ENCODE peak calls at places on chromosomes 6 and 20, in six cellular contexts. B is sigmoid colon, F is GM23338, X is spleen, Q is heart right ventricle, K is A673. Z is an unnamed sample. For H3K4me1 and H3K36me3, the result is how much of the 10 kb centered on the place peaks cover.

GRCh38 chr6:90158945-90159344 is 137.7 kb downstream of the BACH2 start:
- DNase-seq in K (peak), Q (no peak), B (no peak), X (no peak), F (no peak), Z (no peak)

GRCh38 chr20:64049060-64049886 is at the start of gene SOX18:
- DNase-seq in F (peak), Q (peak), X (peak), B (no peak), K (peak), Z (peak)

GRCh38 chr6:144883915-144884314 is 598.8 kb downstream of the UTRN start:
- DNase-seq in X (no peak), Q (no peak), F (no peak), K (no peak), B (no peak), Z (no peak)

GRCh38 chr20:38109657-38110524 is 55.2 kb downstream of the TGM2 start:
- DNase-seq in K (no peak), B (peak), F (no peak), Q (peak), X (no peak), Z (no peak)

GRCh38 chr20:24164360-24164759 is 175.8 kb upstream of the GGTLC1 start:
- DNase-seq in X (no peak), B (no peak), Q (no peak), F (peak), K (peak), Z (no peak)

GRCh38 chr20:2124632-2125131 is 23.1 kb downstream of the STK35 start:
- DNase-seq in F (no peak), X (peak), K (no peak), B (no peak), Q (peak), Z (no peak)

GRCh38 chr6:10951675-10952282 is 64.9 kb downstream of the SYCP2L start:
- DNase-seq in X (no peak), K (peak), Q (no peak), B (no peak), F (peak), Z (no peak)

GRCh38 chr6:106658469-106658868 is 29.1 kb downstream of the QRSL1 start:
- DNase-seq in F (no peak), B (no peak), K (no peak), X (no peak), Q (no peak), Z (no peak)

GRCh38 chr20:24743641-24744040 is 205.4 kb upstream of the CST7 start:
- DNase-seq in F (no peak), X (no peak), B (no peak), K (no peak), Q (no peak), Z (no peak)

GRCh38 chr6:139402935-139403386 is 28.5 kb upstream of the CITED2 start:
- DNase-seq in Q (no peak), F (no peak), B (peak), K (no peak), X (no peak), Z (no peak)

GRCh38 chr6:10390495-10391298 is 24.2 kb downstream of the TFAP2A start:
- DNase-seq in K (no peak), F (no peak), Q (no peak), X (no peak), B (no peak), Z (no peak)

GRCh38 chr20:60057866-60058807 is 99.9 kb downstream of the CDH26 start:
- DNase-seq in B (peak), Q (peak), K (peak), F (peak), X (peak), Z (peak)

GRCh38 chr6:8664070-8664469 is 228.7 kb upstream of the SLC35B3 start:
- DNase-seq in B (no peak), F (no peak), X (no peak), K (no peak), Q (no peak), Z (no peak)

GRCh38 chr6:63214816-63215215 is 3.5 kb downstream of the FKBP1C start:
- DNase-seq in X (no peak), Q (no peak), F (no peak), B (no peak), K (no peak), Z (no peak)

GRCh38 chr20:58330229-58330628 is 20.7 kb downstream of the RAB22A start:
- DNase-seq in B (no peak), X (no peak), F (no peak), K (no peak), Q (no peak), Z (no peak)

GRCh38 chr6:35725721-35726438 is 11.0 kb upstream of the ARMC12 start:
- DNase-seq in Q (peak), X (peak), F (no peak), B (peak), K (no peak), Z (peak)

GRCh38 chr6:54856137-54856536 is 9.6 kb downstream of the FAM83B start:
- DNase-seq in B (no peak), F (peak), X (no peak), K (no peak), Q (no peak), Z (no peak)

GRCh38 chr20:13494019-13494418 is 144.7 kb downstream of the TASP1 start:
- DNase-seq in Q (no peak), F (no peak), X (no peak), B (no peak), K (no peak), Z (no peak)

GRCh38 chr6:23081701-23082100 is 512.3 kb downstream of the HDGFL1 start:
- DNase-seq in B (no peak), Q (no peak), X (no peak), F (peak), K (no peak), Z (no peak)

GRCh38 chr6:20716865-20717264 is 182.6 kb downstream of the CDKAL1 start:
- DNase-seq in Q (no peak), K (no peak), F (no peak), B (no peak), X (no peak), Z (no peak)

GRCh38 chr6:132344811-132345210 is 56.5 kb downstream of the MOXD1 start:
- DNase-seq in Q (no peak), K (no peak), F (no peak), X (no peak), B (no peak), Z (peak)

GRCh38 chr6:64230530-64230929 is 594.9 kb downstream of the PHF3 start:
- DNase-seq in B (no peak), X (no peak), K (no peak), F (no peak), Q (no peak), Z (no peak)

GRCh38 chr6:138489846-138490245 is 9.4 kb downstream of the NHSL1 start:
- DNase-seq in B (no peak), K (no peak), F (no peak), Q (no peak), X (no peak), Z (no peak)

GRCh38 chr20:5491463-5491862 is 174.7 kb upstream of the PROKR2 start:
- DNase-seq in X (no peak), F (no peak), B (no peak), K (no peak), Q (no peak), Z (no peak)

DNA sequence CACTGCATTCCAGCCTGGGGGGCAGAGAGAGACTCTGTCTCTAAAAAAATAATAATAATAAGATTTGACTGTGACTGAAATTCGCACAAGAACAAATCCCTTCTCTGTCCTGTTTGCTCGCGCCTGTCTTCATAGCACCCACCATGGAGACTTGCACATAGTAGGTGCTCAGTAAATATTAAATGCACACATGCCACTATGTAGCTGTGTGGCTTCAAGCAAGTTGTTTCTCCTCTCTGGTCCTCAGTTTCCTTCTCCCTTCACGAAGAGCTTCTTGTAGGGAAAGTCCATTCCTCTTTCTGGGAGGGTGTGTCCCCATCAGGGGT is 15.4 kb upstream of the PTGIS start:
- DNase-seq in B (no peak), F (no peak), X (no peak), K (no peak), Q (no peak), Z (no peak)
- H3K4me1 ChIP-seq in B (half or more), F (under half), X (under half), K (under half), Q (under half), Z (under half)

GRCh38 chr6:13402711-13403110 is 74.4 kb upstream of the TBC1D7 start:
- DNase-seq in Q (no peak), B (no peak), X (no peak), F (no peak), K (no peak), Z (no peak)
- TF ChIP-seq CTCF in Q (no peak), B (no peak), X (no peak), F (no peak), K (no peak), Z (no peak)

DNA sequence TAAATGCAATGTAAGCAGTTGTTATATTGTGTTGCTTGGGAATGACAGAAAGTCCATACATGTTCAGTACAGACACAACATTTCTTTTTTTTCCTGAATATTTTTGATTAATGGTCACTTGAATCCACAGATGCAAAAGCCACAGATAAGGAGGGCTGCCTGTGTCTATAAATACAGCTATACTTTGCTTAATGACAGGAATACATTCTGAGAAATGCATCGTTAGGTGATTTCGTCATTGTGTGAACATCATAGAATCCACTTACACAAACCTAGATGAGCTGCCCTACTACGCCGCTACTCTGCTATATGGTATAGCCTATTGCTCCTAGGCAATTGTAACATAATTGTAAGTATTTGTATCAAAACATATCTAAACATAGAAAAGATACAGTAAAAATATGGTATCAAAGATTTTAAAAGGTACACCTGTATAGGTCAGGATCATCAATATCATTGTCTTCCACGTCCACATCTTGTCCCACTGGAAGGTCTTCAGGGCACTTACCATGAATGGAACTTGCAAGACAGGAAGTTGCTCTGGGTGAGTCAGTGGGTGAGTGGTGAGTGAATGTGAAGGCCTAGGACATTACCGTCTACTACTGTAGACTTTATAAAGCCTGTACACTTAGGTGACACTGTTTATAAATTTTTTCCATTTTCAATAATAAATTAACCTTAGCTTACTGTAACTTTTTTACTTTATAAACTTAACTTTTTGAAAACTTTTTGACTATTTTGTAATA is 27.9 kb upstream of the POPDC3 start:
- DNase-seq in X (no peak), F (no peak), K (no peak), Q (no peak), B (no peak), Z (no peak)
- H3K36me3 ChIP-seq in X (under half), F (under half), K (under half), Q (under half), B (under half), Z (under half)

GRCh38 chr6:149884617-149885016 is 13.3 kb downstream of the RAET1E start:
- DNase-seq in Q (no peak), K (no peak), B (no peak), F (no peak), X (no peak), Z (no peak)

GRCh38 chr6:149887343-149887742 is 10.6 kb downstream of the RAET1E start:
- DNase-seq in F (no peak), Q (no peak), B (no peak), K (no peak), X (no peak), Z (no peak)

GRCh38 chr6:149888113-149888512 is 9.8 kb downstream of the RAET1E start:
- DNase-seq in Q (no peak), F (no peak), B (no peak), K (no peak), X (no peak), Z (no peak)

GRCh38 chr6:149884215-149884614 is 13.7 kb downstream of the RAET1E start:
- DNase-seq in K (no peak), Q (no peak), X (no peak), B (no peak), F (peak), Z (peak)

GRCh38 chr6:149885888-149886287 is 12.0 kb downstream of the RAET1E start:
- DNase-seq in B (no peak), Q (no peak), K (no peak), F (no peak), X (no peak), Z (no peak)
- H3K4me1 ChIP-seq in B (under half), Q (under half), K (under half), F (under half), X (under half), Z (under half)

GRCh38 chr6:61809004-61809595 is 476.9 kb downstream of the KHDRBS2 start:
- DNase-seq in X (no peak), K (peak), F (peak), Q (no peak), B (no peak), Z (no peak)
- TF ChIP-seq CTCF in X (peak), K (peak), F (peak), Q (peak), B (peak), Z (peak)

DNA sequence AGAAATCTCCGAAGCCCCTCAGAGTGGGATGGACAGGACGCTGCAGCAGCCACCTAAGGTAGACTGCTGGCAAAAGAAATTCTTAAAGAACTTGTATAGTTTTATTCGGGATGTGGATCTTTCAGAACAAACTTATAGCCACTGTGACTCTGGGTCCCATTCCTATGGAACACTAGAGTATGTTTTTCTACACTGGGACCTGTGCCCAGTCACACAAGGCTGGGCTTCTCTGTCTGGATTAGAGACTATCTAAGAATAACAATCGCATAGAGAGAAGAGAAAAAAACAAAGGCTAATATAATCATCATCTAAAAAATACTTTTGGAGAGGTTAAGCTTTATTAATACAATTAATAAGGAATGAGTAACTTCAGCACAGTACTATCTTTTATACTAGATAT is 28.9 kb downstream of the RMND1 start:
- DNase-seq in B (no peak), Q (no peak), F (no peak), X (no peak), K (no peak), Z (no peak)
- H3K36me3 ChIP-seq in B (half or more), Q (under half), F (half or more), X (half or more), K (under half), Z (under half)

GRCh38 chr6:158567871-158568401 is 8.0 kb downstream of the TMEM181 start:
- DNase-seq in F (no peak), K (no peak), Q (no peak), B (no peak), X (no peak), Z (no peak)
- H3K4me1 ChIP-seq in F (under half), K (under half), Q (under half), B (under half), X (under half), Z (under half)